ENCODE peak calls at places on chromosome 21, in five cellular contexts. G is choroid plexus epithelial cell, T is mucosa of descending colon, M is tibial nerve, Q is astrocyte of the spinal cord. U is an unnamed sample.

GRCh38 chr21:28240586-28240985 is 752.1 kb downstream of the LTN1 start:
- DNase-seq in M (no peak), Q (no peak), G (peak), T (no peak), U (no peak)

GRCh38 chr21:42360317-42360716 is 6.0 kb downstream of the TFF1 start:
- DNase-seq in Q (no peak), M (no peak), T (peak), G (no peak), U (no peak)

GRCh38 chr21:27275294-27275927 is 308.5 kb upstream of the ADAMTS5 start:
- DNase-seq in M (no peak), G (peak), Q (peak), T (no peak), U (no peak)

GRCh38 chr21:27152996-27153395 is 186.1 kb upstream of the ADAMTS5 start:
- DNase-seq in G (no peak), Q (no peak), T (no peak), M (no peak), U (no peak)

GRCh38 chr21:24903954-24904635 is 703.2 kb downstream of the MRPL39 start:
- DNase-seq in G (no peak), M (no peak), Q (peak), T (no peak), U (no peak)

GRCh38 chr21:26865857-26866256 is 20.6 kb upstream of the ADAMTS1 start:
- DNase-seq in G (no peak), M (no peak), T (no peak), Q (no peak), U (no peak)

GRCh38 chr21:42614391-42614790 is 39.0 kb upstream of the PDE9A start:
- DNase-seq in G (no peak), Q (no peak), T (no peak), M (no peak), U (no peak)

GRCh38 chr21:27134513-27134912 is 167.6 kb upstream of the ADAMTS5 start:
- DNase-seq in T (no peak), G (peak), Q (peak), M (no peak), U (no peak)

GRCh38 chr21:28253378-28253777 is 739.3 kb downstream of the LTN1 start:
- DNase-seq in T (no peak), G (peak), M (no peak), Q (peak), U (no peak)

GRCh38 chr21:42569732-42570301 is 56.2 kb downstream of the SLC37A1 start:
- DNase-seq in M (no peak), T (peak), G (no peak), Q (no peak), U (no peak)

GRCh38 chr21:46667735-46668380 is 32.4 kb downstream of the PRMT2 start:
- DNase-seq in T (no peak), M (no peak), G (peak), Q (peak), U (peak)

GRCh38 chr21:35075546-35075945 is 26.4 kb upstream of the RUNX1 start:
- DNase-seq in M (no peak), G (peak), Q (peak), T (no peak), U (no peak)

GRCh38 chr21:43909736-43910455 is 44.9 kb downstream of the AGPAT3 start:
- DNase-seq in T (no peak), M (no peak), G (no peak), Q (no peak), U (no peak)

GRCh38 chr21:17512245-17513213 is at the start of gene CXADR:
- DNase-seq in G (peak), Q (peak), T (peak), M (no peak), U (peak)

GRCh38 chr21:42672699-42673458 is 19.5 kb downstream of the PDE9A start:
- DNase-seq in G (peak), T (no peak), Q (peak), M (no peak), U (no peak)

GRCh38 chr21:24163539-24163938 is 1443.7 kb downstream of the MRPL39 start:
- DNase-seq in Q (no peak), G (no peak), M (no peak), T (no peak), U (no peak)

GRCh38 chr21:42383331-42383730 is 12.5 kb downstream of the TMPRSS3 start:
- DNase-seq in G (no peak), M (no peak), Q (no peak), T (peak), U (no peak)

GRCh38 chr21:34983680-34984086 is 65.4 kb downstream of the RUNX1 start:
- DNase-seq in Q (peak), T (no peak), M (no peak), G (peak), U (no peak)

GRCh38 chr21:24514081-24514733 is 1093.1 kb downstream of the MRPL39 start:
- DNase-seq in T (no peak), Q (peak), G (peak), M (no peak), U (no peak)

GRCh38 chr21:42097274-42097673 is 26.2 kb downstream of the UMODL1 start:
- DNase-seq in Q (no peak), T (no peak), M (no peak), G (no peak), U (no peak)

GRCh38 chr21:36134820-36135390 is at the start of gene CBR3:
- DNase-seq in M (peak), G (peak), Q (peak), T (peak), U (no peak)

GRCh38 chr21:42956824-42957632 is 17.3 kb upstream of the PKNOX1 start:
- DNase-seq in T (no peak), M (no peak), G (no peak), Q (no peak), U (no peak)

GRCh38 chr21:36260802-36261201 is 59.2 kb upstream of the MORC3 start:
- DNase-seq in G (no peak), M (no peak), Q (no peak), T (no peak), U (no peak)

GRCh38 chr21:19489930-19490329 is 1086.3 kb upstream of the TMPRSS15 start:
- DNase-seq in T (no peak), M (no peak), G (no peak), Q (no peak), U (no peak)

GRCh38 chr21:43726686-43727570 is 8.0 kb downstream of the PDXK start:
- DNase-seq in Q (no peak), M (no peak), G (no peak), T (no peak), U (no peak)

GRCh38 chr21:42566524-42567180 is 53.0 kb downstream of the SLC37A1 start:
- DNase-seq in Q (no peak), M (no peak), T (peak), G (no peak), U (no peak)

GRCh38 chr21:19236209-19236608 is 832.6 kb upstream of the TMPRSS15 start:
- DNase-seq in Q (no peak), T (no peak), M (no peak), G (no peak), U (no peak)

GRCh38 chr21:35927262-35927661 is 133.1 kb downstream of the SETD4 start:
- DNase-seq in T (no peak), M (no peak), Q (no peak), G (no peak), U (no peak)

GRCh38 chr21:42218836-42219605 is at the start of gene ABCG1:
- DNase-seq in T (peak), G (peak), Q (no peak), M (no peak), U (peak)

GRCh38 chr21:10521091-10521598 is at the start of gene TPTE:
- DNase-seq in T (no peak), M (no peak), Q (no peak), G (no peak), U (no peak)

GRCh38 chr21:36126166-36126565 is 8.7 kb upstream of the CBR3 start:
- DNase-seq in M (no peak), G (no peak), T (no peak), Q (no peak), U (no peak)

GRCh38 chr21:43333301-43334062 is 93.4 kb downstream of the SIK1 start:
- DNase-seq in Q (peak), T (no peak), G (peak), M (no peak), U (no peak)

GRCh38 chr21:16192900-16193299 is 463.1 kb downstream of the USP25 start:
- DNase-seq in G (peak), T (no peak), M (no peak), Q (peak), U (no peak)

DNA sequence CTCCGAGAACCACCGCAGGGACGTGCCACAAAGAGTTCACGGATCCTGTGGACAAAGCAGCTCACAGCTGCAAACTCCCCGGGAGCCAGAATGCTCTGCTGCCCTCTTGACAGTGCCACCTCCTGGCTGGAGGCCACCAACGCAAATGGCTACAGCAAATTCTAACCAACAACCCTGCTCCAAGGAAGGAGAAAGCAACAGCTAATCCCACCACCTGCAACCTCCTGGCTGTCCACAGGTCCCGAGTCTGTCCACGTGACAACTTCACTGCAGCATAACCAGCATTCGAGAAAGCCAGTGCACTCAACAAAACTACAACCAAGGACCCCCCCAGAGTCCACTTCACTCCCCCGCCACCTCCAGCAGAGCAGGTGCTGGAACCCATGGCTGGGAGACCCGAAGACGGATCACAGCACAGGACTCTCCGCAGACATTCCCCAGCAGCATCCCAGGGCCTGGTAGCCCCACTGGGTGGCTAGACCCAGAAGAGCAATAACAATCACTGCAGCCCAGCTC is 17.3 kb downstream of the POFUT2 start:
- DNase-seq in M (peak), Q (no peak), T (peak), G (peak), U (no peak)
- TF ChIP-seq CTCF in M (no peak), Q (peak), T (no peak), G (peak), U (no peak)

GRCh38 chr21:33299181-33299752 is 25.5 kb upstream of the IFNAR1 start:
- DNase-seq in G (no peak), M (no peak), Q (no peak), T (no peak), U (no peak)
- TF ChIP-seq CTCF in G (no peak), M (no peak), Q (no peak), T (no peak), U (no peak)

GRCh38 chr21:41043008-41043407 is 125.0 kb upstream of the BACE2 start:
- DNase-seq in T (no peak), M (no peak), Q (no peak), G (no peak), U (no peak)
- TF ChIP-seq CTCF in T (no peak), M (no peak), Q (no peak), G (no peak), U (no peak)

DNA sequence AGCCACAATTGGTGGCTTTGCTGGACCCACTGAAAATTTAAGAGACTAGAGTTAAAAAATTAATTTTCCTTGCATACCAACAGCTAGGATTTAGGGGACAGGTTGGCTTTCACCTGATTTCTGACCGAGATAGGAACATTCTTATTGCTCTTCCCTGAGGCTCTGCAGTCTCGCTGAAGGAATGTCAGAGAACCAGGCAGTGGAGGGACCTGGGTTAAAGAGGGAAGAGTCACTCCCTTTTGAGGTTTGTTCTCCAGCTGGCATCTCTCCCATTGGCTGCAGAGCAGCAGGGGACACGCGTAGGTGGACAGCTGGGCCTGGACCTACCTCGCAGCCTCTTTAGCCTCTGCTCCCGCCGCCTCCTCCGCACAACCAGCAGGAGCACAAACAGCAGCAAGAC is 207.5 kb downstream of the PCP4 start:
- DNase-seq in Q (no peak), G (no peak), T (no peak), M (no peak), U (no peak)
- TF ChIP-seq CTCF in Q (no peak), G (no peak), T (no peak), M (no peak), U (no peak)

DNA sequence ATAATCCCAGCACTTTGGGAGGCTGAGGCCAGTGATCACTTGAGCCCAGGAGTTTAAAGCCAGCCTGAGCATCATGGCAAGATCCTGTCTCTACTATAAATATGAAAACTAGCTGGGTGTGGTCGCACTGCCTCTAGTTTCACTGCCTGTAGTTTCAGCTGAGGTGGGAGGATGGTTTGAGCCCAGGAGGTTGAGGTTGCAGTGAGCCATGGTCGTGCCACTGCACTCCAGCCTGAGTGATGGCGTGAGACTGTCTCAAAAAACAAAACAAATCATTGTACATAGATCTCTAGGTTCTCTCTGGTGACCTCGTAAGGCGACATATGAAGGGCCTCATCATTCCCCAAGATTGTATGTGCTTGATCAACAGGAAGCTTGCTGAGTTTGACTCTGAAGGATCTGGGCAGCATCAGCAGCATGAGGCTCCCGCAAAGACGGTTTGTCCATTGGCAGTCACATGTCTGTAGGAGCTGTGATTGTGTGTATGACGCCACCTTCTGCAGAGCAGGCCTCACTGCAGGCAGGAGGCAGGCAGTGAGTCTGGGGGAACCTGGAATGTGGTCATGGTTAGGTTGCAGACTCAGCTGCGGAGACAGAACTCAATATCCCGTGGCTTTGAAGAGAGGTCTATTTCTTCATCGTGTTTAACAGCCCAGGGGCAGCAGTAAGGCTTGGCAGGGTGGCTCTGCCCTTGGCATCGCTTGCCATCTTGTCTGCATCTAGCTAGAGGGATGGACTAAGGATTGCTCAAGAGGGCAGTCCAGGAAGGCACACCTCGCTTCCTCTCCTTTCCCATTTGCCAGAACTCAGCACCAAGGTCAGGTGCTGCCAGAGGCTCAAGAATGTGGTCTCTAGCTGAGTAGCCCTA is 13.9 kb downstream of the ATP5PO start:
- DNase-seq in M (no peak), Q (peak), T (peak), G (peak), U (no peak)
- TF ChIP-seq CTCF in M (peak), Q (peak), T (peak), G (peak), U (peak)

GRCh38 chr21:45602106-45602505 is 41.4 kb upstream of the PCBP3 start:
- DNase-seq in M (no peak), Q (no peak), T (no peak), G (no peak), U (no peak)

GRCh38 chr21:45598666-45599065 is 44.9 kb upstream of the PCBP3 start:
- DNase-seq in G (no peak), Q (no peak), M (no peak), T (peak), U (no peak)

GRCh38 chr21:45601551-45601950 is 42.0 kb upstream of the PCBP3 start:
- DNase-seq in G (no peak), T (no peak), Q (no peak), M (no peak), U (no peak)

GRCh38 chr21:45599146-45599581 is 44.4 kb upstream of the PCBP3 start:
- DNase-seq in Q (no peak), T (peak), M (no peak), G (no peak), U (no peak)

GRCh38 chr21:45600248-45600647 is 43.3 kb upstream of the PCBP3 start:
- DNase-seq in M (no peak), G (no peak), Q (no peak), T (no peak), U (no peak)
- TF ChIP-seq CTCF in M (no peak), G (no peak), Q (no peak), T (no peak), U (no peak)

GRCh38 chr21:32140212-32141008 is 138.4 kb downstream of the MIS18A start:
- DNase-seq in Q (no peak), T (no peak), M (no peak), G (no peak), U (no peak)

GRCh38 chr21:32141009-32141357 is 137.9 kb downstream of the MIS18A start:
- DNase-seq in Q (no peak), T (no peak), G (no peak), M (no peak), U (no peak)

GRCh38 chr21:32147041-32147440 is 131.8 kb downstream of the MIS18A start:
- DNase-seq in T (no peak), Q (no peak), G (no peak), M (no peak), U (no peak)

GRCh38 chr21:32138658-32139057 is 140.2 kb downstream of the MIS18A start:
- DNase-seq in Q (no peak), M (no peak), T (no peak), G (no peak), U (no peak)

GRCh38 chr21:32143222-32143939 is 135.5 kb downstream of the MIS18A start:
- DNase-seq in T (no peak), G (no peak), Q (peak), M (peak), U (no peak)
- TF ChIP-seq CTCF in T (no peak), G (no peak), Q (no peak), M (no peak), U (no peak)

DNA sequence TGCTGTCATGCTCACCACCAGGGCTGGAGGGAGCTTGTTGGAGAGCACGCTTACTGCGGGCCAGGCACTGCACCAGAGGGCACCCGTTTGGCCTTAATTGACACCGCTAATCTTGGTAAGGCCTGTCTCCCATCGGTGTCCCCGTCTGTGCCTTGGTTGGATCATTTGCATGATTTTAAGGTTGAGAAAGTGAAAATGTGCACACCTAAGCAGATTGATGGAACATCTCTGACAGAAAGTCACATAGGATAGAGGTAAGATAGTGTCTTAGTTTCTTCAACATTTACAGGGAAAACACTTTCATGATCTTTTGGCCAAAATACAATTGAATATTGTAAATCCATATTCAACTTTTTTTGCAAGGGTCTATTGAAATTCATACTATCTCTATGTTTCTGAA is 255.5 kb downstream of the KCNJ6 start:
- DNase-seq in Q (no peak), G (no peak), T (no peak), M (no peak), U (no peak)
- TF ChIP-seq CTCF in Q (no peak), G (no peak), T (no peak), M (no peak), U (no peak)

GRCh38 chr21:29671728-29672127 is 268.1 kb downstream of the GRIK1 start:
- DNase-seq in M (no peak), T (no peak), G (no peak), Q (no peak), U (no peak)
- TF ChIP-seq CTCF in M (no peak), T (no peak), G (peak), Q (no peak), U (no peak)